ENCODE peak calls at places on chromosomes 1 and 21, in eight cellular contexts. One of them, this sample, is unnamed.
A peak's percentile ranks its signal among the peaks of the same experiment; 100 is the strongest.

GRCh38 chr1:107264561-107264960 is 123.7 kb downstream of the NTNG1 start:
- DNase-seq in body of pancreas: no peak
- DNase-seq in stomach: no peak
- DNase-seq in tibial nerve: no peak
- DNase-seq in astrocyte: peak; percentile 48
- DNase-seq in CD4-positive, alpha-beta memory T cell: no peak
- DNase-seq in sigmoid colon: no peak
- DNase-seq in effector memory CD4-positive, alpha-beta T cell: no peak
- DNase-seq in this sample: no peak

GRCh38 chr1:182595641-182596240 is 6.7 kb upstream of the RNASEL start:
- DNase-seq in tibial nerve: no peak
- DNase-seq in effector memory CD4-positive, alpha-beta T cell: peak; percentile 37
- DNase-seq in stomach: peak; percentile 80
- DNase-seq in body of pancreas: peak; percentile 81
- DNase-seq in astrocyte: peak; percentile 49
- DNase-seq in CD4-positive, alpha-beta memory T cell: peak; percentile 53
- DNase-seq in sigmoid colon: peak; percentile 85
- DNase-seq in this sample: peak; percentile 67

GRCh38 chr1:3265800-3266485 is 188.5 kb upstream of the ARHGEF16 start:
- DNase-seq in astrocyte: no peak
- DNase-seq in tibial nerve: no peak
- DNase-seq in effector memory CD4-positive, alpha-beta T cell: no peak
- DNase-seq in body of pancreas: no peak
- DNase-seq in stomach: no peak
- DNase-seq in CD4-positive, alpha-beta memory T cell: no peak
- DNase-seq in sigmoid colon: no peak
- DNase-seq in this sample: no peak

GRCh38 chr1:180533571-180533987 is 25.2 kb upstream of the OVAAL start:
- DNase-seq in astrocyte: no peak
- DNase-seq in tibial nerve: peak; percentile 21
- DNase-seq in sigmoid colon: peak; percentile 78
- DNase-seq in CD4-positive, alpha-beta memory T cell: peak; percentile 40
- DNase-seq in stomach: peak; percentile 71
- DNase-seq in body of pancreas: peak; percentile 81
- DNase-seq in effector memory CD4-positive, alpha-beta T cell: peak; percentile 5
- DNase-seq in this sample: peak; percentile 55

GRCh38 chr1:25996966-25997758 is 701 bp downstream of the PAFAH2 start:
- DNase-seq in sigmoid colon: no peak
- DNase-seq in tibial nerve: no peak
- DNase-seq in body of pancreas: no peak
- DNase-seq in CD4-positive, alpha-beta memory T cell: peak; percentile 9
- DNase-seq in astrocyte: no peak
- DNase-seq in stomach: no peak
- DNase-seq in effector memory CD4-positive, alpha-beta T cell: no peak
- DNase-seq in this sample: peak; percentile 51

GRCh38 chr1:55209247-55209646 is 5.9 kb downstream of the USP24 start:
- DNase-seq in tibial nerve: no peak
- DNase-seq in astrocyte: no peak
- DNase-seq in body of pancreas: no peak
- DNase-seq in CD4-positive, alpha-beta memory T cell: no peak
- DNase-seq in effector memory CD4-positive, alpha-beta T cell: no peak
- DNase-seq in stomach: no peak
- DNase-seq in sigmoid colon: no peak
- DNase-seq in this sample: no peak

GRCh38 chr21:36040389-36040788 is 19.9 kb downstream of the SETD4 start:
- DNase-seq in body of pancreas: no peak
- DNase-seq in effector memory CD4-positive, alpha-beta T cell: no peak
- DNase-seq in tibial nerve: no peak
- DNase-seq in sigmoid colon: no peak
- DNase-seq in CD4-positive, alpha-beta memory T cell: no peak
- DNase-seq in astrocyte: no peak
- DNase-seq in stomach: no peak
- DNase-seq in this sample: no peak

GRCh38 chr1:245898581-245898980 is 608.5 kb downstream of the SMYD3 start:
- DNase-seq in CD4-positive, alpha-beta memory T cell: no peak
- DNase-seq in astrocyte: no peak
- DNase-seq in stomach: no peak
- DNase-seq in sigmoid colon: no peak
- DNase-seq in body of pancreas: no peak
- DNase-seq in effector memory CD4-positive, alpha-beta T cell: no peak
- DNase-seq in tibial nerve: no peak
- DNase-seq in this sample: no peak

GRCh38 chr1:151728151-151728711 is 6.9 kb downstream of the RIIAD1 start:
- DNase-seq in CD4-positive, alpha-beta memory T cell: no peak
- DNase-seq in sigmoid colon: peak; percentile 84
- DNase-seq in tibial nerve: no peak
- DNase-seq in body of pancreas: no peak
- DNase-seq in stomach: no peak
- DNase-seq in effector memory CD4-positive, alpha-beta T cell: no peak
- DNase-seq in astrocyte: peak; percentile 63
- DNase-seq in this sample: no peak

GRCh38 chr1:158068918-158069317 is 75.5 kb downstream of the KIRREL1 start:
- DNase-seq in effector memory CD4-positive, alpha-beta T cell: no peak
- DNase-seq in astrocyte: no peak
- DNase-seq in stomach: no peak
- DNase-seq in body of pancreas: no peak
- DNase-seq in CD4-positive, alpha-beta memory T cell: no peak
- DNase-seq in sigmoid colon: peak; percentile 66
- DNase-seq in tibial nerve: no peak
- DNase-seq in this sample: no peak

GRCh38 chr1:224433041-224433670 is 1.4 kb downstream of the WDR26 start:
- DNase-seq in astrocyte: no peak
- DNase-seq in sigmoid colon: no peak
- DNase-seq in body of pancreas: no peak
- DNase-seq in CD4-positive, alpha-beta memory T cell: peak; percentile 33
- DNase-seq in stomach: no peak
- DNase-seq in tibial nerve: no peak
- DNase-seq in effector memory CD4-positive, alpha-beta T cell: peak; percentile 8
- DNase-seq in this sample: peak; percentile 55

GRCh38 chr1:81158592-81158991 is 642.1 kb upstream of the ADGRL2 start:
- DNase-seq in sigmoid colon: no peak
- DNase-seq in tibial nerve: no peak
- DNase-seq in astrocyte: peak; percentile 56
- DNase-seq in CD4-positive, alpha-beta memory T cell: no peak
- DNase-seq in stomach: no peak
- DNase-seq in body of pancreas: no peak
- DNase-seq in effector memory CD4-positive, alpha-beta T cell: no peak
- DNase-seq in this sample: no peak

GRCh38 chr1:73491641-73492040 is 706.3 kb downstream of the LRRIQ3 start:
- DNase-seq in effector memory CD4-positive, alpha-beta T cell: no peak
- DNase-seq in astrocyte: no peak
- DNase-seq in tibial nerve: no peak
- DNase-seq in sigmoid colon: no peak
- DNase-seq in stomach: no peak
- DNase-seq in body of pancreas: no peak
- DNase-seq in CD4-positive, alpha-beta memory T cell: no peak
- DNase-seq in this sample: no peak

GRCh38 chr1:164240081-164240480 is 318.9 kb upstream of the PBX1 start:
- DNase-seq in stomach: no peak
- DNase-seq in body of pancreas: peak; percentile 41
- DNase-seq in effector memory CD4-positive, alpha-beta T cell: no peak
- DNase-seq in tibial nerve: no peak
- DNase-seq in astrocyte: no peak
- DNase-seq in CD4-positive, alpha-beta memory T cell: no peak
- DNase-seq in sigmoid colon: no peak
- DNase-seq in this sample: no peak

GRCh38 chr1:21904725-21905520 is 32.2 kb downstream of the HSPG2 start:
- DNase-seq in astrocyte: peak; percentile 97
- DNase-seq in sigmoid colon: peak; percentile 91
- DNase-seq in stomach: peak; percentile 91
- DNase-seq in body of pancreas: peak; percentile 87
- DNase-seq in effector memory CD4-positive, alpha-beta T cell: no peak
- DNase-seq in CD4-positive, alpha-beta memory T cell: no peak
- DNase-seq in tibial nerve: no peak
- DNase-seq in this sample: no peak

DNA sequence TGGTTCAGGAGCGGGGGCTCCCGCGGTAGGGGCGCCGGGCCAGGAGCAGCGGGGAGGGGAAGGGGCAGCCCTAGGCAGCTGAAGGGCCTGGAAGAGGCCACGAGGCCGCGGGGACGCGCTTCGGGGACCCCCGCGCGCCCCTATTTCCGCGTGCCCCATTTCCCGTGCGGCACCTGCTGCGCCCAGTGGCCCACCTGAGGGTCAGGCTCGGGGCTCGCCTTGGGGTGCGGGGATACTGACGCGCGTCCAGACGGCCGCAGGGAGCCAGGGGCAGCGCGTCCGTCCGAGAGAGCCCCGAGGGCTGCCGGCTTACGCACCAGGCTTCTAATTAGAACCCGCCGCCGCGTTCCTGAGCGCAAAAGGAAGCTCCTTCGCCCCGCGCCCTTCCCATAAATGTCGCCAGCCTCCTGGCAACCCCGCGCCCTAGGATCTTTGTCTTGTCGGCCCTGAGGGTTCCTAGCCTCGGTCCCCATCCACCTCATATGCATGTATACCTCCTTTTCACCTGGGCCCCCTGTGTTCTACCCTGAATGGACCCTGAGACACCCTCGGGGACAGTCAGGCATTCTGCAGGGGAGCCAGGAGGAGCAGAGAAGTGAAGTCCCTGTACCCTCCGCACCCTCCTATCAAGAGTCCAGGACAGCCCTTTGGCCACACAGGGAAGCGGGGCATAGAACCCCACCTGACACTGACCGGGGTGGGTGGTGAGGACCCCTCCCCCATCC is 1.8 kb downstream of the WNT3A start:
- DNase-seq in sigmoid colon: peak; percentile 40
- DNase-seq in body of pancreas: peak; percentile 7
- DNase-seq in astrocyte: no peak
- DNase-seq in CD4-positive, alpha-beta memory T cell: no peak
- DNase-seq in stomach: peak; percentile 21
- DNase-seq in effector memory CD4-positive, alpha-beta T cell: no peak
- DNase-seq in tibial nerve: no peak
- DNase-seq in this sample: peak; percentile 40
- H3K27me3 ChIP-seq in sigmoid colon: peaks cover 59% of the 10 kb centered on the region
- H3K27me3 ChIP-seq in body of pancreas: peaks cover 19% of the 10 kb centered on the region
- H3K27me3 ChIP-seq in astrocyte: peaks cover 47% of the 10 kb centered on the region
- H3K27me3 ChIP-seq in CD4-positive, alpha-beta memory T cell: peaks cover 26% of the 10 kb centered on the region
- H3K27me3 ChIP-seq in stomach: peaks cover 66% of the 10 kb centered on the region
- H3K27me3 ChIP-seq in effector memory CD4-positive, alpha-beta T cell: peaks cover 34% of the 10 kb centered on the region
- H3K27me3 ChIP-seq in tibial nerve: no peaks in the 10 kb centered on the region
- H3K27me3 ChIP-seq in this sample: no peaks in the 10 kb centered on the region

GRCh38 chr1:156640842-156641706 is 843 bp upstream of the BCAN start:
- DNase-seq in CD4-positive, alpha-beta memory T cell: no peak
- DNase-seq in effector memory CD4-positive, alpha-beta T cell: no peak
- DNase-seq in astrocyte: no peak
- DNase-seq in sigmoid colon: no peak
- DNase-seq in body of pancreas: no peak
- DNase-seq in stomach: no peak
- DNase-seq in tibial nerve: no peak
- DNase-seq in this sample: no peak

GRCh38 chr1:156641761-156642264 is at the start of gene BCAN:
- DNase-seq in CD4-positive, alpha-beta memory T cell: no peak
- DNase-seq in body of pancreas: no peak
- DNase-seq in tibial nerve: no peak
- DNase-seq in astrocyte: no peak
- DNase-seq in effector memory CD4-positive, alpha-beta T cell: peak; percentile 3
- DNase-seq in stomach: no peak
- DNase-seq in sigmoid colon: peak; percentile 75
- DNase-seq in this sample: no peak

GRCh38 chr1:156644146-156644545 is 2.2 kb downstream of the BCAN start:
- DNase-seq in astrocyte: no peak
- DNase-seq in tibial nerve: no peak
- DNase-seq in body of pancreas: no peak
- DNase-seq in effector memory CD4-positive, alpha-beta T cell: no peak
- DNase-seq in sigmoid colon: no peak
- DNase-seq in CD4-positive, alpha-beta memory T cell: no peak
- DNase-seq in stomach: no peak
- DNase-seq in this sample: no peak

GRCh38 chr1:156643266-156644092 is 1.6 kb downstream of the BCAN start:
- DNase-seq in astrocyte: no peak
- DNase-seq in CD4-positive, alpha-beta memory T cell: no peak
- DNase-seq in tibial nerve: no peak
- DNase-seq in effector memory CD4-positive, alpha-beta T cell: no peak
- DNase-seq in stomach: no peak
- DNase-seq in body of pancreas: no peak
- DNase-seq in sigmoid colon: no peak
- DNase-seq in this sample: no peak

GRCh38 chr1:156642265-156643185 is 608 bp downstream of the BCAN start:
- DNase-seq in effector memory CD4-positive, alpha-beta T cell: no peak
- DNase-seq in astrocyte: no peak
- DNase-seq in tibial nerve: no peak
- DNase-seq in body of pancreas: no peak
- DNase-seq in sigmoid colon: no peak
- DNase-seq in CD4-positive, alpha-beta memory T cell: no peak
- DNase-seq in stomach: no peak
- DNase-seq in this sample: no peak
- H3K4me3 ChIP-seq in effector memory CD4-positive, alpha-beta T cell: peak overlapping the region; percentile 35
- H3K4me3 ChIP-seq in astrocyte: peak overlapping the region; percentile 5
- H3K4me3 ChIP-seq in tibial nerve: peak overlapping the region; percentile 46
- H3K4me3 ChIP-seq in body of pancreas: no peak overlapping the region
- H3K4me3 ChIP-seq in sigmoid colon: peak overlapping the region; percentile 47
- H3K4me3 ChIP-seq in CD4-positive, alpha-beta memory T cell: no peak overlapping the region
- H3K4me3 ChIP-seq in stomach: peak overlapping the region; percentile 42
- H3K4me3 ChIP-seq in this sample: no peak overlapping the region

GRCh38 chr1:10698726-10699469 is 97.5 kb downstream of the CASZ1 start:
- DNase-seq in CD4-positive, alpha-beta memory T cell: no peak
- DNase-seq in stomach: no peak
- DNase-seq in astrocyte: no peak
- DNase-seq in effector memory CD4-positive, alpha-beta T cell: no peak
- DNase-seq in sigmoid colon: no peak
- DNase-seq in body of pancreas: no peak
- DNase-seq in tibial nerve: no peak
- DNase-seq in this sample: no peak
- H3K27me3 ChIP-seq in CD4-positive, alpha-beta memory T cell: no peaks in the 10 kb centered on the region
- H3K27me3 ChIP-seq in stomach: no peaks in the 10 kb centered on the region
- H3K27me3 ChIP-seq in astrocyte: peaks cover 24% of the 10 kb centered on the region
- H3K27me3 ChIP-seq in effector memory CD4-positive, alpha-beta T cell: no peaks in the 10 kb centered on the region
- H3K27me3 ChIP-seq in sigmoid colon: no peaks in the 10 kb centered on the region
- H3K27me3 ChIP-seq in body of pancreas: no peaks in the 10 kb centered on the region
- H3K27me3 ChIP-seq in tibial nerve: no peaks in the 10 kb centered on the region
- H3K27me3 ChIP-seq in this sample: no peaks in the 10 kb centered on the region

GRCh38 chr1:63486679-63487078 is 36.3 kb downstream of the ITGB3BP start:
- DNase-seq in effector memory CD4-positive, alpha-beta T cell: no peak
- DNase-seq in stomach: no peak
- DNase-seq in sigmoid colon: no peak
- DNase-seq in CD4-positive, alpha-beta memory T cell: no peak
- DNase-seq in body of pancreas: no peak
- DNase-seq in astrocyte: no peak
- DNase-seq in tibial nerve: no peak
- DNase-seq in this sample: no peak

DNA sequence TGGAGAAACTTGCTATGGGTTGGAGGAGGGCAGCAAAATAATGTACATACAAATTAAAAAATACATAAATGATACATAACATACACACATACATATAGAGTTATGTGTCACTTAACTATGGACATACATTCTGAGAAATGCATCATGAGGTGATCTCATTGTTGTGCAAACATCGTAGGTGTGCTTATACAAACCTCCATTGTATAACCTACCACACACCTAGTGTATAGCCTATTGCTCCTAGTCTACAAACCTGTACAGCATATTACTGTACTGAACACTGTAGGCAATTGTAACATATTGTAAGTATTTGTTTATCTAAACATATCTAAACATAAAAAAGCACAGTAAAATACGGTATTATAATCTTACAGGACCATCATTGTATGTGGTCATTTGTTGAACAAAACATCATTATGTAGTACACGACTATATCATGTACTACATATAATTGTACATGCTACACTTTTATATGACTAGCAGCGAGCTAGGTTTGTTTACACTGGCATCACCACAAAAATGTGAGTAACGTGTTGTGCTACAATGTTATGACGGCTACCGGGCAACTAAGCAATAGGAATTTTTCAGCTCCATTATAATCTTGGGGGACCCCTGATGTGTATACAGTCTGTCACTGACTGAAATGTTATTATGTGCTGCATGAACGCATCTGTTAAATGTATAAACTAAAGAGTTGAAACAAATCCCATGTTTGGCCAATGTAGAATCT is 35.5 kb downstream of the ITGB3BP start:
- DNase-seq in effector memory CD4-positive, alpha-beta T cell: no peak
- DNase-seq in tibial nerve: no peak
- DNase-seq in sigmoid colon: no peak
- DNase-seq in stomach: no peak
- DNase-seq in body of pancreas: no peak
- DNase-seq in astrocyte: peak; percentile 25
- DNase-seq in CD4-positive, alpha-beta memory T cell: no peak
- DNase-seq in this sample: no peak
- H3K4me3 ChIP-seq in effector memory CD4-positive, alpha-beta T cell: no peak overlapping the region
- H3K4me3 ChIP-seq in tibial nerve: no peak overlapping the region
- H3K4me3 ChIP-seq in sigmoid colon: no peak overlapping the region
- H3K4me3 ChIP-seq in stomach: no peak overlapping the region
- H3K4me3 ChIP-seq in body of pancreas: no peak overlapping the region
- H3K4me3 ChIP-seq in astrocyte: no peak overlapping the region
- H3K4me3 ChIP-seq in CD4-positive, alpha-beta memory T cell: no peak overlapping the region
- H3K4me3 ChIP-seq in this sample: no peak overlapping the region